ENCODE peak calls at places on chromosomes 3 and 15, in eight cellular contexts. A, H, Y, S, Z, J, D and X are unnamed samples.

GRCh38 chr3:30648670-30649357 is 42.4 kb downstream of the TGFBR2 start:
- DNase-seq in D (no peak), Y (no peak), A (no peak), J (no peak), Z (no peak), S (no peak), H (no peak), X (no peak)

GRCh38 chr3:8848696-8849131 is 79.3 kb upstream of the OXTR start:
- DNase-seq in A (no peak), J (no peak), Y (no peak), D (no peak), S (no peak), H (peak), Z (no peak), X (peak)

GRCh38 chr3:36714343-36714742 is 50.0 kb downstream of the DCLK3 start:
- DNase-seq in S (no peak), H (peak), A (no peak), Y (no peak), D (no peak), Z (peak), J (no peak), X (no peak)

GRCh38 chr15:40421246-40422157 is 15.9 kb downstream of the IVD start:
- DNase-seq in D (no peak), A (peak), Y (peak), Z (no peak), J (peak), H (no peak), S (peak), X (no peak)

GRCh38 chr3:96700322-96701315 is 113.8 kb upstream of the EPHA6 start:
- DNase-seq in Z (no peak), A (no peak), S (no peak), H (no peak), J (no peak), D (no peak), Y (no peak), X (no peak)

GRCh38 chr15:89399390-89400120 is 64.9 kb upstream of the POLG start:
- DNase-seq in D (no peak), Z (no peak), Y (no peak), A (peak), H (no peak), S (no peak), J (peak), X (no peak)

GRCh38 chr15:93152264-93152884 is 63.4 kb upstream of the RGMA start:
- DNase-seq in D (no peak), A (no peak), Y (no peak), J (no peak), Z (no peak), H (no peak), S (peak), X (no peak)

GRCh38 chr3:16114381-16114916 is 60.0 kb upstream of the GALNT15 start:
- DNase-seq in Z (no peak), H (no peak), Y (no peak), S (no peak), J (no peak), D (no peak), A (no peak), X (no peak)

GRCh38 chr15:69410290-69410874 is 3.8 kb upstream of the KIF23 start:
- DNase-seq in J (peak), Y (no peak), D (peak), S (no peak), A (no peak), H (peak), Z (no peak), X (no peak)

GRCh38 chr3:172542089-172542488 is 18.9 kb upstream of the TNFSF10 start:
- DNase-seq in A (no peak), H (no peak), J (no peak), Y (no peak), D (no peak), S (no peak), Z (no peak), X (no peak)

GRCh38 chr15:78750566-78750965 is 60.7 kb downstream of the ADAMTS7 start:
- DNase-seq in H (no peak), J (no peak), S (no peak), Y (no peak), Z (no peak), D (no peak), A (no peak), X (no peak)

GRCh38 chr15:98530570-98530969 is 117.8 kb upstream of the IGF1R start:
- DNase-seq in H (no peak), S (no peak), J (no peak), A (no peak), Y (no peak), Z (no peak), D (no peak), X (no peak)

GRCh38 chr15:90345859-90346258 is 6.2 kb upstream of the ZNF774 start:
- DNase-seq in H (no peak), S (no peak), D (no peak), Z (no peak), J (no peak), Y (no peak), A (no peak), X (no peak)

GRCh38 chr3:5017953-5018531 is 38.8 kb downstream of the BHLHE40 start:
- DNase-seq in Y (no peak), Z (no peak), J (no peak), D (no peak), H (peak), A (no peak), S (no peak), X (no peak)

GRCh38 chr3:193809106-193809505 is 216.1 kb downstream of the OPA1 start:
- DNase-seq in D (no peak), S (no peak), H (no peak), Y (no peak), J (no peak), A (no peak), Z (no peak), X (no peak)

GRCh38 chr15:99086327-99086667 is 18.6 kb upstream of the SYNM start:
- DNase-seq in H (no peak), A (no peak), Z (no peak), Y (no peak), S (no peak), J (no peak), D (no peak), X (no peak)

GRCh38 chr3:194996746-194997145 is 274.2 kb downstream of the XXYLT1 start:
- DNase-seq in S (no peak), A (no peak), Y (no peak), J (no peak), H (no peak), Z (no peak), D (no peak), X (no peak)

GRCh38 chr3:11932636-11933035 is 71.6 kb upstream of the SYN2 start:
- DNase-seq in A (no peak), Y (no peak), H (no peak), S (no peak), J (no peak), D (no peak), Z (no peak), X (no peak)

GRCh38 chr3:50205719-50206276 is 727 bp downstream of the SLC38A3 start:
- DNase-seq in S (no peak), Z (no peak), J (peak), H (no peak), A (no peak), Y (no peak), D (no peak), X (no peak)

GRCh38 chr3:48684480-48685143 is 1.1 kb downstream of the NCKIPSD start:
- DNase-seq in J (no peak), H (no peak), D (no peak), Y (no peak), Z (no peak), A (no peak), S (no peak), X (no peak)

GRCh38 chr15:98812711-98813441 is 164.5 kb downstream of the IGF1R start:
- DNase-seq in Y (no peak), A (no peak), D (no peak), H (no peak), S (no peak), Z (no peak), J (no peak), X (no peak)

GRCh38 chr15:59138243-59138642 is 33.3 kb downstream of the CCNB2 start:
- DNase-seq in H (peak), S (peak), J (no peak), A (no peak), Z (no peak), D (no peak), Y (peak), X (no peak)

GRCh38 chr3:130712718-130713423 is 33.8 kb downstream of the PIK3R4 start:
- DNase-seq in A (no peak), H (no peak), Y (no peak), Z (no peak), D (no peak), J (no peak), S (no peak), X (no peak)

GRCh38 chr3:51379301-51379700 is 5.8 kb upstream of the MANF start:
- DNase-seq in S (no peak), Z (no peak), J (no peak), D (no peak), Y (no peak), A (no peak), H (no peak), X (no peak)

GRCh38 chr3:133412511-133413165 is 12.8 kb downstream of the BFSP2 start:
- DNase-seq in Y (no peak), Z (no peak), J (no peak), S (no peak), A (no peak), H (peak), D (no peak), X (peak)

GRCh38 chr3:13138566-13139145 is 65.4 kb upstream of the IQSEC1 start:
- DNase-seq in S (no peak), D (no peak), A (no peak), J (no peak), Z (no peak), H (no peak), Y (no peak), X (no peak)

GRCh38 chr3:37287776-37288175 is 113.4 kb upstream of the LRRFIP2 start:
- DNase-seq in S (no peak), H (peak), A (no peak), D (peak), Z (no peak), J (no peak), Y (no peak), X (no peak)

GRCh38 chr3:126679831-126680677 is 24.0 kb upstream of the CHCHD6 start:
- DNase-seq in A (no peak), Y (no peak), Z (no peak), D (no peak), H (no peak), S (no peak), J (no peak), X (no peak)

GRCh38 chr3:24686764-24687163 is 192.1 kb upstream of the THRB start:
- DNase-seq in S (no peak), Y (no peak), Z (peak), J (no peak), D (no peak), H (peak), A (no peak), X (no peak)

GRCh38 chr3:156334841-156335545 is 214.6 kb downstream of the KCNAB1 start:
- DNase-seq in A (no peak), J (no peak), D (peak), S (no peak), H (peak), Y (no peak), Z (no peak), X (no peak)

GRCh38 chr15:52790166-52790708 is at the start of gene ONECUT1:
- DNase-seq in H (peak), Z (no peak), S (peak), Y (peak), A (no peak), D (no peak), J (peak), X (no peak)

GRCh38 chr3:143769663-143770062 is 78.6 kb downstream of the SLC9A9 start:
- DNase-seq in Y (no peak), D (no peak), A (no peak), S (no peak), Z (no peak), J (no peak), H (no peak), X (peak)

GRCh38 chr3:181581651-181582050 is 130.1 kb upstream of the SOX2 start:
- DNase-seq in Y (no peak), S (no peak), A (no peak), D (no peak), J (no peak), H (peak), Z (no peak), X (no peak)

GRCh38 chr3:169390310-169390731 is 273.2 kb downstream of the MECOM start:
- DNase-seq in S (no peak), Z (no peak), D (peak), H (peak), Y (no peak), A (no peak), J (no peak), X (no peak)

GRCh38 chr15:42911058-42911592 is 9.5 kb downstream of the TTBK2 start:
- DNase-seq in J (no peak), A (no peak), Y (no peak), H (no peak), D (no peak), Z (no peak), S (no peak), X (no peak)

GRCh38 chr3:197889204-197889930 is 60.6 kb upstream of the RPL35A start:
- DNase-seq in S (no peak), Z (no peak), A (no peak), J (no peak), H (no peak), D (peak), Y (no peak), X (no peak)

GRCh38 chr3:50503504-50503903 is at the start of gene CACNA2D2:
- DNase-seq in Z (no peak), D (no peak), H (peak), Y (peak), A (peak), J (peak), S (peak), X (no peak)

GRCh38 chr3:140557476-140557875 is 120.4 kb upstream of the TRIM42 start:
- DNase-seq in Z (no peak), H (no peak), J (no peak), Y (no peak), S (no peak), A (no peak), D (no peak), X (no peak)

GRCh38 chr15:64093627-64094417 is at the start of gene CIAO2A:
- DNase-seq in J (peak), D (peak), H (peak), Z (peak), Y (peak), S (peak), A (peak), X (peak)